ENCODE peak calls at places on chromosomes 7 and 10, in six cellular contexts. L, Y, A, G, F and E are unnamed samples.
A peak's percentile ranks its signal among the peaks of the same experiment; 100 is the strongest.

GRCh38 chr10:23293145-23293724 is 51.4 kb downstream of the C10orf67 start:
- DNase-seq in L (peak; percentile 86), Y (peak; percentile 31), A (peak; percentile 8), G (peak; percentile 56), F (peak; percentile 33), E (no peak)

GRCh38 chr7:105163718-105164117 is 149.7 kb downstream of the KMT2E start:
- DNase-seq in L (no peak), Y (no peak), A (no peak), G (no peak), F (no peak), E (no peak)

GRCh38 chr10:96263173-96263572 is 8.2 kb downstream of the BLNK start:
- DNase-seq in L (no peak), Y (no peak), A (no peak), G (no peak), F (no peak), E (no peak)

GRCh38 chr10:93236378-93237040 is 162.8 kb downstream of the CYP26A1 start:
- DNase-seq in L (no peak), Y (no peak), A (no peak), G (no peak), F (no peak), E (no peak)

GRCh38 chr7:134532155-134533089 is 5.1 kb downstream of the AKR1B10 start:
- DNase-seq in L (no peak), Y (no peak), A (no peak), G (peak; percentile 75), F (no peak), E (no peak)

GRCh38 chr10:62095341-62096071 is 173.1 kb downstream of the RTKN2 start:
- DNase-seq in L (peak; percentile 19), Y (peak; percentile 89), A (peak; percentile 71), G (peak; percentile 97), F (peak; percentile 86), E (peak; percentile 38)

GRCh38 chr10:97780991-97781540 is 9.3 kb upstream of the SFRP5 start:
- DNase-seq in L (no peak), Y (no peak), A (no peak), G (no peak), F (no peak), E (peak; percentile 82)

GRCh38 chr10:51257511-51258248 is 183.4 kb downstream of the PRKG1 start:
- DNase-seq in L (peak; percentile 62), Y (no peak), A (peak; percentile 32), G (no peak), F (no peak), E (peak; percentile 58)

GRCh38 chr7:91288208-91288824 is 24.1 kb downstream of the FZD1 start:
- DNase-seq in L (peak; percentile 70), Y (no peak), A (no peak), G (peak; percentile 53), F (peak; percentile 41), E (no peak)

GRCh38 chr10:62813453-62813852 is 2.7 kb downstream of the EGR2 start:
- DNase-seq in L (no peak), Y (no peak), A (no peak), G (no peak), F (no peak), E (no peak)

GRCh38 chr7:8064828-8065227 is 96.2 kb downstream of the GLCCI1 start:
- DNase-seq in L (no peak), Y (no peak), A (peak; percentile 55), G (no peak), F (no peak), E (no peak)

GRCh38 chr7:30851651-30852359 is 59.8 kb upstream of the AQP1 start:
- DNase-seq in L (no peak), Y (peak; percentile 19), A (no peak), G (no peak), F (peak; percentile 29), E (peak; percentile 80)

GRCh38 chr7:116588225-116588624 is 63.4 kb downstream of the CAV1 start:
- DNase-seq in L (peak; percentile 18), Y (peak; percentile 73), A (peak; percentile 90), G (peak; percentile 59), F (peak; percentile 81), E (peak; percentile 30)

GRCh38 chr10:4195214-4195613 is 410.2 kb upstream of the KLF6 start:
- DNase-seq in L (no peak), Y (peak; percentile 33), A (peak; percentile 49), G (peak; percentile 78), F (no peak), E (no peak)

GRCh38 chr10:83988435-83988834 is 150.9 kb upstream of the GHITM start:
- DNase-seq in L (no peak), Y (no peak), A (no peak), G (no peak), F (no peak), E (no peak)

GRCh38 chr7:128902761-128903585 is 7.5 kb downstream of the KCP start:
- DNase-seq in L (no peak), Y (peak; percentile 50), A (no peak), G (peak; percentile 25), F (no peak), E (peak; percentile 67)

GRCh38 chr7:38054199-38054598 is 123.8 kb upstream of the STARD3NL start:
- DNase-seq in L (no peak), Y (no peak), A (no peak), G (no peak), F (no peak), E (peak; percentile 36)

GRCh38 chr10:103238506-103239252 is 7.0 kb upstream of the RPEL1 start:
- DNase-seq in L (peak; percentile 58), Y (peak; percentile 53), A (peak; percentile 34), G (peak; percentile 94), F (peak; percentile 52), E (peak; percentile 88)

GRCh38 chr10:91313761-91314520 is 93.5 kb downstream of the PCGF5 start:
- DNase-seq in L (no peak), Y (peak; percentile 73), A (peak; percentile 71), G (no peak), F (peak; percentile 7), E (peak; percentile 88)

GRCh38 chr10:112951349-112952281 is 1.6 kb downstream of the TCF7L2 start:
- DNase-seq in L (peak; percentile 83), Y (peak; percentile 86), A (peak; percentile 82), G (peak; percentile 55), F (peak; percentile 74), E (peak; percentile 94)

GRCh38 chr7:102122026-102122425 is 164.6 kb upstream of the SH2B2 start:
- DNase-seq in L (no peak), Y (peak; percentile 66), A (peak; percentile 57), G (peak; percentile 46), F (peak; percentile 46), E (peak; percentile 83)

GRCh38 chr10:131786756-131787605 is 113.8 kb upstream of the PPP2R2D start:
- DNase-seq in L (peak; percentile 70), Y (peak; percentile 35), A (peak; percentile 4), G (peak; percentile 52), F (peak; percentile 12), E (peak; percentile 47)

GRCh38 chr7:148575640-148576411 is 14.7 kb upstream of the C7orf33 start:
- DNase-seq in L (peak; percentile 69), Y (peak; percentile 65), A (peak; percentile 15), G (peak; percentile 71), F (peak; percentile 71), E (peak; percentile 62)

GRCh38 chr10:106355450-106355849 is 809.1 kb downstream of the SORCS1 start:
- DNase-seq in L (peak; percentile 29), Y (no peak), A (no peak), G (peak; percentile 7), F (no peak), E (no peak)

GRCh38 chr10:45653454-45653853 is 19.1 kb downstream of the ZFAND4 start:
- DNase-seq in L (no peak), Y (no peak), A (no peak), G (no peak), F (no peak), E (no peak)

GRCh38 chr10:11517150-11517549 is 94.3 kb downstream of the USP6NL start:
- DNase-seq in L (no peak), Y (no peak), A (no peak), G (peak; percentile 24), F (peak; percentile 41), E (no peak)

GRCh38 chr10:11115337-11115736 is 97.7 kb downstream of the CELF2 start:
- DNase-seq in L (no peak), Y (no peak), A (no peak), G (no peak), F (no peak), E (no peak)

GRCh38 chr10:5583525-5584175 is 58.9 kb downstream of the CALML3 start:
- DNase-seq in L (peak; percentile 97), Y (no peak), A (peak; percentile 60), G (peak; percentile 84), F (no peak), E (no peak)

DNA sequence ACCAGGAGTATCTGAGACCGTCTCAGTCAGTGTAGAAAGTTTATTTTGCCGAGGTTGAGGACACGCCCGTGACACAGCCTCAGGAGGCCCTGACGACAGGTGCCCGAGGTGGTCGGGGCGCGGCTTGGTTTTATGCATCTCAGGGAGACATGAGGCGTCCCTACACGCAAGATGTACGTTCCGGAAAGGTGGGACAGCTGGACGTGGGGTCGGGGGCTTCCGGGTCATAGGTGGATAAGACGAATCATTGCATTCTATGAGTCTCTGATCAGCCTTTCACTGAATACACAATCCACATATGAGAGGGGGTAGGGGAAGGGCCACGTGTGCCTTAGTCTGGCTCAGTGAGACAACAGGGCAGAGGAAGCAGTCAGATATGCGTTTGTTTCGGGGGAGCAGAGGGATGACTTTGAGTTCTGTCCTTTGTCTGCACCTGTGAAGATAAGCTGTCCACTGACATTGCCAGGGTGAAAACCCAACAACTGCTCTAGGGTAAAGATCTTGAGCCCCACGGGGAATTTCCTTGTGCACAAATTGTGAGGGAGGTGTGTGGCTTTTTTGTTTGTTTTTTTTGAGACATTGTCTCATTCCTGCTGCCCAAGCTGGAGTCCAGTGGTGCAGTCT is 66.2 kb downstream of the DNAJB6 start:
- DNase-seq in L (no peak), Y (no peak), A (no peak), G (no peak), F (no peak), E (peak; percentile 39)
- H4K20me1 ChIP-seq in L (peaks cover 6% of the 10 kb centered on the region), Y (no peaks in the 10 kb centered on the region), A (peaks cover 81% of the 10 kb centered on the region), G (no peaks in the 10 kb centered on the region), F (no peaks in the 10 kb centered on the region), E (no peaks in the 10 kb centered on the region)

GRCh38 chr7:44060948-44061644 is 4.3 kb downstream of the PGAM2 start:
- DNase-seq in L (no peak), Y (no peak), A (no peak), G (no peak), F (no peak), E (no peak)

GRCh38 chr7:44058759-44059218 is 6.6 kb downstream of the PGAM2 start:
- DNase-seq in L (no peak), Y (no peak), A (no peak), G (no peak), F (no peak), E (peak; percentile 58)

GRCh38 chr7:44060091-44060947 is 5.0 kb downstream of the PGAM2 start:
- DNase-seq in L (no peak), Y (no peak), A (no peak), G (no peak), F (no peak), E (peak; percentile 49)

GRCh38 chr7:44057849-44058758 is 7.3 kb downstream of the PGAM2 start:
- DNase-seq in L (no peak), Y (no peak), A (no peak), G (no peak), F (no peak), E (peak; percentile 56)

GRCh38 chr7:44059219-44060090 is 5.9 kb downstream of the PGAM2 start:
- DNase-seq in L (no peak), Y (no peak), A (no peak), G (no peak), F (no peak), E (peak; percentile 69)
- H4K20me1 ChIP-seq in L (peaks cover 8% of the 10 kb centered on the region), Y (no peaks in the 10 kb centered on the region), A (peaks cover 84% of the 10 kb centered on the region), G (no peaks in the 10 kb centered on the region), F (no peaks in the 10 kb centered on the region), E (peaks cover 36% of the 10 kb centered on the region)

GRCh38 chr7:39631736-39632304 is 8.4 kb downstream of the RALA start:
- DNase-seq in L (no peak), Y (peak; percentile 54), A (no peak), G (no peak), F (no peak), E (no peak)
- H4K20me1 ChIP-seq in L (peaks cover 2% of the 10 kb centered on the region), Y (no peaks in the 10 kb centered on the region), A (peaks cover 78% of the 10 kb centered on the region), G (no peaks in the 10 kb centered on the region), F (peaks cover 14% of the 10 kb centered on the region), E (peaks cover 36% of the 10 kb centered on the region)

GRCh38 chr7:47384755-47385475 is 197.0 kb downstream of the TNS3 start:
- DNase-seq in L (no peak), Y (no peak), A (no peak), G (no peak), F (no peak), E (no peak)
- H4K20me1 ChIP-seq in L (peaks cover 10% of the 10 kb centered on the region), Y (peaks cover 2% of the 10 kb centered on the region), A (peaks cover 97% of the 10 kb centered on the region), G (no peaks in the 10 kb centered on the region), F (no peaks in the 10 kb centered on the region), E (peaks cover 93% of the 10 kb centered on the region)